ENCODE peak calls at places on chromosome 18, in five cellular contexts. S is Karpas-422; U is A549; W is CD8-positive, alpha-beta T cell; B is iPS DF 6.9. L is an unnamed sample.

GRCh38 chr18:10056506-10056905 is 142.7 kb downstream of the VAPA start:
- DNase-seq in S (no peak), U (no peak), B (no peak), W (no peak), L (no peak)

GRCh38 chr18:40012931-40013609 is 1942.0 kb upstream of the PIK3C3 start:
- DNase-seq in U (no peak), B (no peak), W (no peak), S (no peak), L (no peak)

GRCh38 chr18:7561907-7562460 is 5.1 kb upstream of the PTPRM start:
- DNase-seq in W (no peak), S (no peak), B (no peak), U (no peak), L (no peak)

GRCh38 chr18:68611301-68611700 is 103.6 kb downstream of the TMX3 start:
- DNase-seq in U (no peak), S (no peak), W (no peak), B (no peak), L (no peak)

GRCh38 chr18:69889009-69889408 is 58.7 kb downstream of the CD226 start:
- DNase-seq in U (no peak), B (no peak), S (no peak), W (no peak), L (no peak)

GRCh38 chr18:1047406-1047805 is 142.7 kb downstream of the ADCYAP1 start:
- DNase-seq in W (no peak), U (no peak), B (no peak), S (no peak), L (no peak)

GRCh38 chr18:48893061-48893558 is 57.7 kb downstream of the SMAD7 start:
- DNase-seq in B (no peak), W (no peak), S (no peak), U (no peak), L (no peak)

GRCh38 chr18:42185486-42185885 is 230.5 kb downstream of the PIK3C3 start:
- DNase-seq in W (no peak), U (no peak), B (no peak), S (no peak), L (peak; percentile 54)

GRCh38 chr18:13471971-13472628 is 253.5 kb downstream of the LDLRAD4 start:
- DNase-seq in U (no peak), B (no peak), W (no peak), S (no peak), L (no peak)

GRCh38 chr18:60508108-60508507 is 135.5 kb upstream of the MC4R start:
- DNase-seq in B (no peak), U (no peak), W (no peak), S (no peak), L (no peak)

GRCh38 chr18:59005266-59005665 is 134.4 kb upstream of the SEC11C start:
- DNase-seq in W (no peak), B (no peak), U (peak; percentile 87), S (no peak), L (no peak)

GRCh38 chr18:10329116-10329515 is 125.3 kb upstream of the APCDD1 start:
- DNase-seq in U (no peak), B (no peak), W (no peak), S (no peak), L (peak; percentile 50)

GRCh38 chr18:26538524-26538923 is 9.8 kb downstream of the KCTD1 start:
- DNase-seq in B (no peak), S (no peak), U (no peak), W (no peak), L (no peak)

GRCh38 chr18:70961933-70962332 is 673.1 kb downstream of the SOCS6 start:
- DNase-seq in S (no peak), W (no peak), B (no peak), U (no peak), L (no peak)

GRCh38 chr18:25445430-25445829 is 93.5 kb upstream of the ZNF521 start:
- DNase-seq in W (no peak), S (no peak), B (no peak), U (no peak), L (no peak)

GRCh38 chr18:6521804-6522418 is 107.2 kb upstream of the L3MBTL4 start:
- DNase-seq in W (no peak), S (peak; percentile 86), B (peak; percentile 57), U (peak; percentile 17), L (peak; percentile 63)

GRCh38 chr18:74731097-74731496 is 133.4 kb downstream of the ZNF407 start:
- DNase-seq in U (no peak), S (no peak), W (no peak), B (no peak), L (no peak)

GRCh38 chr18:75343389-75343788 is 84.1 kb downstream of the SMIM21 start:
- DNase-seq in B (no peak), S (no peak), U (no peak), W (no peak), L (no peak)

GRCh38 chr18:55115606-55116005 is 156.3 kb upstream of the CCDC68 start:
- DNase-seq in B (no peak), W (no peak), S (no peak), U (no peak), L (no peak)

GRCh38 chr18:49747876-49748275 is 65.5 kb downstream of the ACAA2 start:
- DNase-seq in B (no peak), W (no peak), S (peak; percentile 56), U (no peak), L (no peak)

GRCh38 chr18:56727399-56727798 is 76.2 kb downstream of the WDR7 start:
- DNase-seq in B (no peak), S (no peak), W (no peak), U (no peak), L (no peak)

GRCh38 chr18:58077329-58077728 is 33.3 kb downstream of the NEDD4L start:
- DNase-seq in U (no peak), W (no peak), S (no peak), B (no peak), L (no peak)

GRCh38 chr18:59376351-59376935 is 17.4 kb upstream of the LMAN1 start:
- DNase-seq in B (no peak), W (no peak), U (no peak), S (no peak), L (peak; percentile 96)

GRCh38 chr18:73947180-73947989 is 200.2 kb downstream of the FBXO15 start:
- DNase-seq in U (no peak), B (no peak), S (no peak), W (no peak), L (no peak)

GRCh38 chr18:56851774-56852173 is 200.6 kb downstream of the WDR7 start:
- DNase-seq in B (no peak), U (no peak), S (no peak), W (no peak), L (no peak)

GRCh38 chr18:9631814-9632496 is 17.6 kb upstream of the PPP4R1 start:
- DNase-seq in S (peak; percentile 21), W (no peak), U (peak; percentile 90), B (no peak), L (no peak)

GRCh38 chr18:37299471-37300304 is 265.9 kb downstream of the CELF4 start:
- DNase-seq in U (peak; percentile 92), W (no peak), B (no peak), S (no peak), L (no peak)

GRCh38 chr18:41744664-41745063 is 210.4 kb upstream of the PIK3C3 start:
- DNase-seq in B (no peak), S (no peak), U (no peak), W (no peak), L (no peak)

GRCh38 chr18:44840053-44840826 is 159.6 kb downstream of the SETBP1 start:
- DNase-seq in B (no peak), U (no peak), S (no peak), W (no peak), L (no peak)

GRCh38 chr18:59996370-59996966 is 96.7 kb downstream of the PMAIP1 start:
- DNase-seq in W (no peak), S (peak; percentile 66), U (peak; percentile 58), B (no peak), L (peak; percentile 65)

GRCh38 chr18:75429975-75430374 is 2.5 kb upstream of the SMIM21 start:
- DNase-seq in W (no peak), U (no peak), B (no peak), S (no peak), L (peak; percentile 55)

GRCh38 chr18:22974707-22975106 is 41.6 kb downstream of the RBBP8 start:
- DNase-seq in B (no peak), S (no peak), U (no peak), W (no peak), L (no peak)
- H3K27ac ChIP-seq in B (no peak overlapping the region), S (no peak overlapping the region), U (no peak overlapping the region), W (no peak overlapping the region), L (no peak overlapping the region)

DNA sequence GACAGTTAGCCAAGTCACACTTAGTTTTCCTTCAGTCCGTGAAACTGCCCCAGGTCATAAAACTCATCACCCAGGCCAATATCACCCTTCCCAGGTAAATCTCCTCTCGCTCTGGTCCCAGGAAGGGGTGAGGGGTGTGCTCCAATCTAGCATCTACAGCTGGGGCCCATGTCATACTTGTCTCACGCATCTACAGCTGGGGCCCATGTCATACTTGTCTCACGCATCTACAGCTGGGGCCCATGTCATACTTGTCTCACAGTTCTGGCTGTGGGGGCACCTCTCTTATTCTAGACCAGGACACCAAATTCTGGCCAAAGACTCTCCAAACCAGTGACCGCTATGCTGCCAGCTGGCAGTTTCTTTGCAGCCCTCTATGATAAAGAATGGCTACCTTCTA is 123.3 kb upstream of the DLGAP1 start:
- DNase-seq in B (no peak), U (no peak), W (no peak), S (no peak), L (no peak)
- H3K9me3 ChIP-seq in B (peaks cover 5% of the 10 kb centered on the region), U (no peaks in the 10 kb centered on the region), W (no peaks in the 10 kb centered on the region), S (peaks cover 22% of the 10 kb centered on the region), L (no peaks in the 10 kb centered on the region)

DNA sequence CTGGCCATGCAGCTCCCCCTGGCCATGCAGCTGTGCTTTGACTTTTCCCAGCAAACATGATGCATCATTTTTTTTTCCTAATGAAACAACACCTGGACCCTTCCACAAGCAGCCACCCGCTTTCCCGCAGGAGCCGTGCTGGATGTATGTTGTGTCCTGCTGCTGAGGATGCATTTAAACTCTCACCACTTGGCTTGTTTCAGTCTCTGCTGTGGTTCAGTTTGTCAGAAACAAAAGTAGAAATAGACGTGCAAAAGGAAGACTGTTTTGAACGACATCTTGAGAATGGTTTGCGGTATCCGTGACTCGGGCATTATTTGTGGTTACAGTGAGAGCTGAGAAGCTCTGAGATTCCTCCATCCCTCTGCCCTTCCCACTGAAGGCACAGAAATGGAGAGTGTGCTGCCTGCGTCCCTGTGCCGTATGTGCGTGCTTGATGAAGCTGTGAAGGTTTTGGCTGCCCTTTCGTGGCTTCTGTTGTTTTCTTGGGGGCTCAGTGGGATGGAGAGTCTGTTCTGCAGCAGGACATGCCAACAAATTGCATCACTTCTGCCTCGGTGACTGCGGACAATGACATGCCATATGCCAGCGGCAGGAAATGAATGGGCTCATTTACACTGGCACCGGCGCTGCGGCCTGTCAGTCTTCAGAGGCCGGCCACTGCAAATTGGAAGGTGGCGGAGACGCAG is 417.7 kb upstream of the SALL3 start:
- DNase-seq in W (no peak), B (no peak), S (no peak), U (no peak), L (no peak)
- H3K27ac ChIP-seq in W (no peak overlapping the region), B (no peak overlapping the region), S (no peak overlapping the region), U (no peak overlapping the region), L (no peak overlapping the region)

DNA sequence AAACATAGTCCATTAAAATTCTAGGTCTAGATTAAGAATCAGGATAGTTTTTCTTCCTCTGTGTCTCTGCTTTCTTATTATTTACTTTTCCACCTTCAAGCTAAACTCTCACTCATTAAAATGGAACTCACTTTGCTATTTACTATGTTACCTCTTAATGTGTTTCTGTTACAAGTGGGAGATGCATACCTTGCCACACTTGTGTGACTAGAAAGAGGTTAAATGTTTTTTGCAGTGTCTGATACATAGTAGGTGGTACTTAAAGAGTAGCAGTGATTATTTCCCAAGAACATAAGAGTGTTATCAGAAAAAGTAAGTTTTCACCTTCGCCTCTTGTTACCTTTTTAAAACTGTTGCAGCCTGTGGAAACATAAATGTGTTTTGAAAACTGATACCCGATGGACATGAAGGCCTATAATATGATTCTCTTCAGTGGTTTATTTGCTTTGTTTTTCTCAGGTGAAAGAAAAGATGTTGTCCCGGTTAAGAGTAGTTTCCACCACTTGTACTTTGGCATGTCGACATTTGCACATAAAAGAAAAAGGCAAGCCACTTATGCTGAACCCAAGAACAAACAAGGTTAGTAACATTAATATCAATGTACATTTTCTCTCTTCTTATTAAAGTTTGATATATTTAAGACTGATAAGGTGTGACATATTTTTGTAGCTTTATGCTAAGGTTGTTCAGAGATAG is 16.6 kb downstream of the ME2 start:
- DNase-seq in U (no peak), W (no peak), S (no peak), B (no peak), L (no peak)
- H3K9me3 ChIP-seq in U (no peaks in the 10 kb centered on the region), W (no peaks in the 10 kb centered on the region), S (no peaks in the 10 kb centered on the region), B (no peaks in the 10 kb centered on the region), L (no peaks in the 10 kb centered on the region)